ENCODE peak calls at places on chromosomes 2 and 18, in six cellular contexts. V, R, F, Z, Y and G are unnamed samples.
A peak's percentile ranks its signal among the peaks of the same experiment; 100 is the strongest.

GRCh38 chr2:199902486-199903110 is 8.5 kb upstream of the C2orf69 start:
- DNase-seq in V (no peak), R (no peak), F (no peak), Z (no peak), Y (no peak), G (no peak)

GRCh38 chr2:53202063-53202462 is 565.5 kb upstream of the CHAC2 start:
- DNase-seq in V (no peak), R (peak; percentile 24), F (peak; percentile 84), Z (no peak), Y (no peak), G (no peak)

GRCh38 chr2:30237346-30238142 is 6.2 kb downstream of the LBH start:
- DNase-seq in V (no peak), R (no peak), F (no peak), Z (no peak), Y (no peak), G (no peak)

GRCh38 chr2:223057545-223057944 is 5.6 kb downstream of the KCNE4 start:
- DNase-seq in V (no peak), R (no peak), F (no peak), Z (no peak), Y (no peak), G (no peak)

GRCh38 chr2:154507186-154507585 is 191.3 kb upstream of the KCNJ3 start:
- DNase-seq in V (no peak), R (no peak), F (no peak), Z (no peak), Y (no peak), G (no peak)

GRCh38 chr2:228245601-228246000 is 64.1 kb upstream of the SPHKAP start:
- DNase-seq in V (no peak), R (no peak), F (no peak), Z (no peak), Y (no peak), G (no peak)

GRCh38 chr2:8684885-8685696 is 3.2 kb downstream of the ID2 start:
- DNase-seq in V (peak; percentile 62), R (peak; percentile 86), F (peak; percentile 52), Z (no peak), Y (peak; percentile 38), G (no peak)

GRCh38 chr2:112321375-112322320 is 46.3 kb downstream of the ZC3H6 start:
- DNase-seq in V (no peak), R (no peak), F (peak; percentile 54), Z (no peak), Y (no peak), G (no peak)

GRCh38 chr18:54127759-54128378 is 96.6 kb downstream of the MBD2 start:
- DNase-seq in V (no peak), R (no peak), F (peak; percentile 54), Z (no peak), Y (peak; percentile 13), G (no peak)

GRCh38 chr18:58438161-58438983 is 190.5 kb downstream of the ALPK2 start:
- DNase-seq in V (no peak), R (no peak), F (peak; percentile 41), Z (no peak), Y (no peak), G (no peak)

GRCh38 chr2:132255714-132256113 is 94.0 kb upstream of the ANKRD30BL start:
- DNase-seq in V (no peak), R (no peak), F (no peak), Z (no peak), Y (no peak), G (no peak)

GRCh38 chr18:32847719-32848118 is 74.9 kb upstream of the KLHL14 start:
- DNase-seq in V (no peak), R (no peak), F (no peak), Z (no peak), Y (no peak), G (no peak)

GRCh38 chr2:88835726-88836125 is 144.3 kb downstream of the RPIA start:
- DNase-seq in V (no peak), R (no peak), F (no peak), Z (no peak), Y (no peak), G (no peak)

GRCh38 chr18:23135679-23136325 is 517 bp downstream of the CABLES1 start:
- DNase-seq in V (no peak), R (peak; percentile 40), F (no peak), Z (no peak), Y (no peak), G (no peak)

DNA sequence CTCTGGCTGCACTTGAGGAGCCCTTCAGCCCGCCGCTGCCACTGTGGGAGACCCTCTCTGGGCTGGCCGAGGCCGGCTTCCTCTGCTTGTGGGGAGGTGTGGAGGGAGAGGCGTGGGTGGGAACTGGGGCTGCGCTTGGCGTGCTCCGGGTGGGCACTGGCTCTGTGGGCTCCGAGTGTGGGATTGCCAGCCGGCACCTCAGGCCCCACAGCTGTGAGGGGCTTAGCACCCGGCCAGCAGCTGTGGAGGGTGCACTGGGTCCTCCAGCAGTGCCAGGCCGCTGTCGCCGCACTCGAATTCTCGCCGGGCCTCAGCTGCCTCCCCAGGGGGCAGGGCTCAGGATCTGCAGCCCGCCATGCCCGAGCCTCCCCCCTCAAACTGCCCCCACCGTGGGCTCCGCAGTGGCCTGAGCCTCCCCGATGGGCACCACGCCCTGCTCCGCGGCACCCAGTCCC is 808.0 kb upstream of the SOX11 start:
- DNase-seq in V (no peak), R (no peak), F (no peak), Z (no peak), Y (no peak), G (no peak)
- H3K9me3 ChIP-seq in V (no peaks in the 10 kb centered on the region), R (no peaks in the 10 kb centered on the region), F (peaks cover 16% of the 10 kb centered on the region), Z (no peaks in the 10 kb centered on the region), Y (peaks cover 12% of the 10 kb centered on the region), G (no peaks in the 10 kb centered on the region)

GRCh38 chr2:126657146-126657635 is 1.2 kb downstream of the GYPC start:
- DNase-seq in V (peak; percentile 56), R (peak; percentile 76), F (peak; percentile 98), Z (peak; percentile 74), Y (no peak), G (no peak)
- H3K4me1 ChIP-seq in V (peaks cover 59% of the 10 kb centered on the region), R (peaks cover 20% of the 10 kb centered on the region), F (peaks cover 19% of the 10 kb centered on the region), Z (peaks cover 64% of the 10 kb centered on the region), Y (no peaks in the 10 kb centered on the region), G (peaks cover 80% of the 10 kb centered on the region)

GRCh38 chr2:14634885-14635871 is 2.7 kb downstream of the LRATD1 start:
- DNase-seq in V (peak; percentile 70), R (peak; percentile 83), F (peak; percentile 16), Z (peak; percentile 19), Y (peak; percentile 35), G (no peak)
- TF ChIP-seq POLR2A in V (peak; percentile 8), R (no peak), F (no peak), Z (no peak), Y (no peak), G (no peak)

GRCh38 chr18:62728254-62728653 is 12.9 kb downstream of the PHLPP1 start:
- DNase-seq in V (no peak), R (no peak), F (no peak), Z (no peak), Y (no peak), G (no peak)
- H3K9me3 ChIP-seq in V (peaks cover 4% of the 10 kb centered on the region), R (no peaks in the 10 kb centered on the region), F (no peaks in the 10 kb centered on the region), Z (no peaks in the 10 kb centered on the region), Y (no peaks in the 10 kb centered on the region), G (no peaks in the 10 kb centered on the region)

DNA sequence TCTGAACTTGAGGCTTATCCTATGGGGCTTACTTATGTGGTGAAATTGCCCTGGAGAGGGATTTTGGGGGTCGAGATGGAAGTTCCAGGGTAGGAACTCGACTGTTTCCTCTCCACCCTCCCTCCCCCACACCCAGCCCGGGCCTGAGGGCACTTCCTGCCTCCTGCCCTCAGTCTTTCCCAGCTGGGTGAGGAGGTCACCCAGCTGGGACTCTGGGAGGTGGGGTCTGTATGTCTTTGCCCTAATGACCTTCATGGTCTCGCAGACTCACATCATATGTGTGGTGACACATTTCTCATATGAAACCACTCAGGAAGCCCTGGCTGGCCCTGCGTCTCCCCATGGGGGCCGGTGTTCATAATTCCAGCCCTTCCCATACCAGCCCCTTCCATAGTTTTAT is 12.4 kb downstream of the ATOH8 start:
- DNase-seq in V (no peak), R (no peak), F (no peak), Z (no peak), Y (no peak), G (no peak)
- H3K4me1 ChIP-seq in V (peaks cover 6% of the 10 kb centered on the region), R (peaks cover 27% of the 10 kb centered on the region), F (peaks cover 26% of the 10 kb centered on the region), Z (peaks cover 60% of the 10 kb centered on the region), Y (peaks cover 66% of the 10 kb centered on the region), G (peaks cover 85% of the 10 kb centered on the region)